ENCODE peak calls at places on chromosomes 12 and 14, in seven cellular contexts. R is right lobe of liver, T is brain microvascular endothelial cell, F is stomach, W is small intestine, Z is Karpas-422, J is GM23248. M is an unnamed sample. For H3K27me3, the result is how much of the 10 kb centered on the place peaks cover.

GRCh38 chr14:96126339-96126770 is 78.3 kb upstream of the BDKRB2 start:
- DNase-seq in R (no peak), T (no peak), J (no peak), Z (no peak), W (no peak), F (no peak), M (no peak)

GRCh38 chr12:60257063-60257462 is 661.2 kb downstream of the SLC16A7 start:
- DNase-seq in W (no peak), J (peak), Z (no peak), T (peak), F (no peak), R (no peak), M (no peak)

GRCh38 chr14:93946104-93946503 is 19.0 kb downstream of the FAM181A start:
- DNase-seq in T (peak), R (no peak), W (no peak), J (peak), Z (no peak), F (no peak), M (no peak)

GRCh38 chr14:90804292-90804671 is 11.9 kb downstream of the TTC7B start:
- DNase-seq in R (no peak), J (no peak), F (no peak), T (no peak), Z (no peak), W (no peak), M (no peak)

GRCh38 chr14:31159682-31160296 is 47.8 kb downstream of the HECTD1 start:
- DNase-seq in F (no peak), J (peak), W (no peak), Z (no peak), T (peak), R (no peak), M (no peak)

GRCh38 chr14:99381688-99382060 is 99.0 kb downstream of the SETD3 start:
- DNase-seq in J (no peak), T (no peak), F (no peak), Z (no peak), R (no peak), W (no peak), M (no peak)

GRCh38 chr14:54650331-54651017 is 83.5 kb downstream of the SAMD4A start:
- DNase-seq in F (no peak), Z (no peak), W (no peak), T (peak), R (no peak), J (peak), M (no peak)

GRCh38 chr12:19434538-19434937 is 4.8 kb upstream of the AEBP2 start:
- DNase-seq in Z (no peak), J (no peak), F (no peak), W (no peak), R (no peak), T (no peak), M (no peak)

GRCh38 chr12:1970331-1970900 is 33.8 kb downstream of the DCP1B start:
- DNase-seq in F (no peak), R (no peak), T (no peak), Z (no peak), J (no peak), W (no peak), M (no peak)

GRCh38 chr14:95252219-95252618 is 67.5 kb downstream of the CLMN start:
- DNase-seq in R (no peak), Z (peak), T (no peak), W (no peak), F (peak), J (no peak), M (no peak)

GRCh38 chr14:68952544-68953535 is 26.3 kb downstream of the ACTN1 start:
- DNase-seq in Z (no peak), T (no peak), J (peak), F (no peak), R (no peak), W (no peak), M (no peak)

GRCh38 chr12:113086249-113087164 is 30.0 kb downstream of the DTX1 start:
- DNase-seq in R (no peak), T (no peak), W (peak), J (no peak), Z (no peak), F (no peak), M (no peak)

GRCh38 chr14:59622641-59623040 is 46.0 kb upstream of the CCDC175 start:
- DNase-seq in J (no peak), W (no peak), R (no peak), Z (no peak), T (no peak), F (no peak), M (no peak)

GRCh38 chr12:58919271-58920101 is 818 bp downstream of the LRIG3 start:
- DNase-seq in T (peak), R (no peak), W (peak), Z (no peak), J (peak), F (no peak), M (peak)

GRCh38 chr14:104069541-104069940 is 16.0 kb upstream of the ASPG start:
- DNase-seq in Z (no peak), R (no peak), J (no peak), W (no peak), T (no peak), F (no peak), M (no peak)
- H3K27me3 ChIP-seq in Z (under half), R (under half), J (under half), W (under half), T (under half), F (under half), M (under half)

GRCh38 chr12:131530427-131530826 is 180.5 kb upstream of the SFSWAP start:
- DNase-seq in T (no peak), R (no peak), Z (no peak), J (no peak), W (no peak), F (no peak), M (no peak)

GRCh38 chr12:131527736-131528135 is 183.2 kb upstream of the SFSWAP start:
- DNase-seq in Z (no peak), R (no peak), F (no peak), T (no peak), W (no peak), J (no peak), M (no peak)

GRCh38 chr12:131529196-131530040 is 181.5 kb upstream of the SFSWAP start:
- DNase-seq in J (no peak), T (no peak), Z (no peak), W (no peak), F (no peak), R (no peak), M (no peak)

GRCh38 chr12:131528144-131528543 is 182.7 kb upstream of the SFSWAP start:
- DNase-seq in R (no peak), F (no peak), J (no peak), Z (no peak), T (no peak), W (no peak), M (no peak)

DNA sequence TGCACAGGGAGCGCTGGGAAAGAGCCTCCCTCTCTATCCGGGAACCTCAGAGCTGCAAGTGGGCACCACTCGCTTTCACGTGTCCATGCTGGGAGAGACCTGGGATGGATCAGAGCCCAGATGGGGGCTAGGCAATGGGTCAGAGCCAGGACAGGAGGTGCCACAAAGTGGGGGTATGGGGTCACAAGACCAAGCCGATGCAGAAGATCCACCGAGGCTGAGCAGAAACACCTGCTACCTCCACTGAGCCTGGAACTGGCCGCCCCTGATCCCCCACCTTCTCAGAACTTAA is 180.9 kb upstream of the SFSWAP start:
- DNase-seq in R (no peak), W (no peak), F (no peak), J (no peak), Z (no peak), T (no peak), M (no peak)
- H3K27me3 ChIP-seq in R (under half), W (under half), F (under half), J (under half), Z (under half), T (under half), M (under half)

GRCh38 chr12:102954143-102954542 is 3.3 kb upstream of the ASCL1 start:
- DNase-seq in J (no peak), T (no peak), W (no peak), R (no peak), F (no peak), Z (no peak), M (no peak)

GRCh38 chr12:102953221-102953620 is 4.3 kb upstream of the ASCL1 start:
- DNase-seq in W (no peak), T (no peak), F (no peak), J (no peak), R (no peak), Z (no peak), M (no peak)

GRCh38 chr12:102950950-102951490 is 6.5 kb upstream of the ASCL1 start:
- DNase-seq in Z (no peak), J (no peak), W (no peak), F (no peak), T (no peak), R (no peak), M (no peak)

GRCh38 chr12:102948941-102949352 is 8.5 kb upstream of the ASCL1 start:
- DNase-seq in J (peak), Z (peak), W (peak), T (peak), F (peak), R (no peak), M (no peak)

DNA sequence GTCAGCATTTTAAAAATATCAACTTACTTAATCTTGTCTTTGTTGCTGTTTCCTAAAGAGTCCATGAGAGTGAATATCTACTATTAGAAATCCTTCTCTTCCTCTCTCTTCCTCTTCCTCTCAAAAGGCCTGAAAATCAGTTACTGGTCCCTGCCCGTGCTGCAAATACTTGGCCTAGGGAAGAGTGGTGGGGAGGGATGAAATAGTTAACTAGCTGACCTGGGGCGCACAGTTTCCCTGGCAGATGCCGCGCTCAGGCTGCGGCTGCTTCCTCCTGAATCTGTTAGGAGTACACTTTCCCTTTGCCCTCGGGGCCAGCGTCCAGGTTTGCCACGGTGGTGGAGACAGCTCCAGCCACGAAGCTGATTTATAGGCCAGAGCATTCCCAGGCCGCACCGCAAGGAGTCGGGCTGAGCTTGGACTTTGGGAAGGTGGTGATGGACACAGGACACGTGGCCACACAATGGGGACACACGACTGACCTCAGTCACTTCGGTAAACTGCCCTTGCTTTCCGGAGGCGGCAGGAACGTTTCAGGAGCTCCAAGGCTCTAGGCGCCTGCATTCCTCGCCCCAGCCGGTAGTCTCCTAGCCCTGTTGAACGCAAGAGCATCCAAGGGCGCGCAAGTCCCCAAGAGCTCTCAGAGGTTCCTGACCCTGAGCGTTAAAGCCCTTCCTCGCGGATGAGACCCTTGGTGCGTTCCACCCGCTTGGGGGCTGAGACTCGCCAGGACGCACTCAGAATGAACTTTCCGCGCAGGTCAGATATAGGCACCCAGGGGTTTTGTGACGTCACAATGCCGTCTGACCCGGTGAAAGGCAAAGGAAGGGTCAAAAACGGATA is 7.1 kb upstream of the ASCL1 start:
- DNase-seq in F (peak), R (peak), W (peak), Z (no peak), T (no peak), J (peak), M (no peak)
- H3K27me3 ChIP-seq in F (under half), R (under half), W (under half), Z (under half), T (under half), J (under half), M (half or more)

DNA sequence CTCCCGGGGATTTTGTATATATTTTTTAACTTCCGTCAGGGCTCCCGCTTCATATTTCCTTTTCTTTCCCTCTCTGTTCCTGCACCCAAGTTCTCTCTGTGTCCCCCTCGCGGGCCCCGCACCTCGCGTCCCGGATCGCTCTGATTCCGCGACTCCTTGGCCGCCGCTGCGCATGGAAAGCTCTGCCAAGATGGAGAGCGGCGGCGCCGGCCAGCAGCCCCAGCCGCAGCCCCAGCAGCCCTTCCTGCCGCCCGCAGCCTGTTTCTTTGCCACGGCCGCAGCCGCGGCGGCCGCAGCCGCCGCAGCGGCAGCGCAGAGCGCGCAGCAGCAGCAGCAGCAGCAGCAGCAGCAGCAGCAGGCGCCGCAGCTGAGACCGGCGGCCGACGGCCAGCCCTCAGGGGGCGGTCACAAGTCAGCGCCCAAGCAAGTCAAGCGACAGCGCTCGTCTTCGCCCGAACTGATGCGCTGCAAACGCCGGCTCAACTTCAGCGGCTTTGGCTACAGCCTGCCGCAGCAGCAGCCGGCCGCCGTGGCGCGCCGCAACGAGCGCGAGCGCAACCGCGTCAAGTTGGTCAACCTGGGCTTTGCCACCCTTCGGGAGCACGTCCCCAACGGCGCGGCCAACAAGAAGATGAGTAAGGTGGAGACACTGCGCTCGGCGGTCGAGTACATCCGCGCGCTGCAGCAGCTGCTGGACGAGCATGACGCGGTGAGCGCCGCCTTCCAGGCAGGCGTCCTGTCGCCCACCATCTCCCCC is 777 bp downstream of the ASCL1 start:
- DNase-seq in W (no peak), R (no peak), F (no peak), T (peak), J (peak), Z (no peak), M (no peak)
- H3K27me3 ChIP-seq in W (under half), R (under half), F (half or more), T (half or more), J (half or more), Z (under half), M (under half)

GRCh38 chr12:3558854-3559253 is 67.9 kb downstream of the PRMT8 start:
- DNase-seq in J (no peak), T (no peak), F (no peak), Z (no peak), W (no peak), R (no peak), M (no peak)

GRCh38 chr12:3557791-3558190 is 66.8 kb downstream of the PRMT8 start:
- DNase-seq in T (no peak), Z (no peak), R (no peak), J (no peak), W (no peak), F (no peak), M (no peak)

GRCh38 chr12:3558255-3558654 is 67.3 kb downstream of the PRMT8 start:
- DNase-seq in J (no peak), W (no peak), T (no peak), Z (no peak), F (no peak), R (no peak), M (no peak)

GRCh38 chr12:3556716-3557115 is 65.7 kb downstream of the PRMT8 start:
- DNase-seq in F (no peak), W (no peak), J (no peak), T (no peak), R (no peak), Z (no peak), M (peak)

GRCh38 chr12:3557136-3557697 is 66.2 kb downstream of the PRMT8 start:
- DNase-seq in R (no peak), F (no peak), W (no peak), J (no peak), Z (no peak), T (no peak), M (no peak)
- H3K27me3 ChIP-seq in R (under half), F (under half), W (under half), J (under half), Z (under half), T (under half), M (under half)

DNA sequence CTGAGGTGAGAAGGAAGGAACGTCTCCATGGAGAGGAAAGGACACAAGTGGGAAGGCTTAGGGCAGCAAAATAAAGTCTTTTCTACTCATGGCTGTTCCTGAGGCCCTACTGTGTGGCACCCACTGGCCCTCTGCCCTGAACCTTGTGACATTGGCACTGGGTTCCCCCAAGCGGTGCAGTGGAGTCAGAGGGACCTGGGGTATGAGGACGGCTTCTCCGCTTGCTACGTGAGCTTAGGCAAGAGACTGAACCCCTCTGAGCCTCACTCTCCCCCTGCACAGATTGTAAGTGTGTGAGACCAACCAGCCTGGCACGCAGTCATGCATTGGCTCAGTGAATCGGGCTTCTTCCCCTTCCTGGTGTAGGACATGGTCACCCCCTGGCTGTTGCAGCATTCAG is 19.7 kb downstream of the SLC6A12 start:
- DNase-seq in Z (no peak), F (no peak), W (no peak), J (no peak), T (no peak), R (peak), M (no peak)
- H3K27me3 ChIP-seq in Z (under half), F (under half), W (under half), J (under half), T (under half), R (under half), M (under half)